ENCODE peak calls at places on chromosome 6, in six cellular contexts. One of them, this sample, is unnamed. For H3K36me3, the result is how much of the 10 kb centered on the place peaks cover.

GRCh38 chr6:128076843-128077242 is 176.0 kb upstream of the THEMIS start:
- DNase-seq in GM23248: no peak
- DNase-seq in H1: no peak
- DNase-seq in spleen: no peak
- DNase-seq in right lobe of liver: no peak
- DNase-seq in mammary epithelial cell: no peak
- DNase-seq in this sample: no peak

GRCh38 chr6:106069478-106069877 is 16.7 kb upstream of the PRDM1 start:
- DNase-seq in GM23248: peak
- DNase-seq in H1: no peak
- DNase-seq in spleen: no peak
- DNase-seq in right lobe of liver: no peak
- DNase-seq in mammary epithelial cell: peak
- DNase-seq in this sample: peak

GRCh38 chr6:132020138-132020551 is 69.0 kb upstream of the CCN2 start:
- DNase-seq in GM23248: peak
- DNase-seq in H1: no peak
- DNase-seq in spleen: no peak
- DNase-seq in right lobe of liver: no peak
- DNase-seq in mammary epithelial cell: no peak
- DNase-seq in this sample: no peak

GRCh38 chr6:27892596-27893058 is 19.6 kb downstream of the OR2B2 start:
- DNase-seq in GM23248: peak
- DNase-seq in H1: no peak
- DNase-seq in spleen: no peak
- DNase-seq in right lobe of liver: no peak
- DNase-seq in mammary epithelial cell: no peak
- DNase-seq in this sample: no peak

GRCh38 chr6:155125916-155126315 is 130.8 kb downstream of the TIAM2 start:
- DNase-seq in GM23248: peak
- DNase-seq in H1: no peak
- DNase-seq in spleen: no peak
- DNase-seq in right lobe of liver: no peak
- DNase-seq in mammary epithelial cell: no peak
- DNase-seq in this sample: no peak

GRCh38 chr6:35149891-35150566 is 8.9 kb upstream of the TCP11 start:
- DNase-seq in GM23248: no peak
- DNase-seq in H1: no peak
- DNase-seq in spleen: no peak
- DNase-seq in right lobe of liver: no peak
- DNase-seq in mammary epithelial cell: no peak
- DNase-seq in this sample: no peak

GRCh38 chr6:13026100-13026499 is 302.2 kb downstream of the TBC1D7 start:
- DNase-seq in GM23248: no peak
- DNase-seq in H1: no peak
- DNase-seq in spleen: no peak
- DNase-seq in right lobe of liver: no peak
- DNase-seq in mammary epithelial cell: no peak
- DNase-seq in this sample: no peak

GRCh38 chr6:11744101-11744500 is 34.5 kb downstream of the ADTRP start:
- DNase-seq in GM23248: no peak
- DNase-seq in H1: no peak
- DNase-seq in spleen: no peak
- DNase-seq in right lobe of liver: no peak
- DNase-seq in mammary epithelial cell: no peak
- DNase-seq in this sample: no peak

GRCh38 chr6:73079611-73079955 is 145.7 kb downstream of the KHDC1L start:
- DNase-seq in GM23248: peak
- DNase-seq in H1: no peak
- DNase-seq in spleen: no peak
- DNase-seq in right lobe of liver: no peak
- DNase-seq in mammary epithelial cell: peak
- DNase-seq in this sample: peak

GRCh38 chr6:159969204-159969912 is 476 bp downstream of the IGF2R start:
- DNase-seq in GM23248: peak
- DNase-seq in H1: no peak
- DNase-seq in spleen: peak
- DNase-seq in right lobe of liver: peak
- DNase-seq in mammary epithelial cell: peak
- DNase-seq in this sample: no peak

GRCh38 chr6:149031545-149032317 is 284.9 kb downstream of the UST start:
- DNase-seq in GM23248: peak
- DNase-seq in H1: no peak
- DNase-seq in spleen: no peak
- DNase-seq in right lobe of liver: peak
- DNase-seq in mammary epithelial cell: peak
- DNase-seq in this sample: peak

GRCh38 chr6:100979269-100979668 is 98.1 kb upstream of the ASCC3 start:
- DNase-seq in GM23248: no peak
- DNase-seq in H1: no peak
- DNase-seq in spleen: no peak
- DNase-seq in right lobe of liver: no peak
- DNase-seq in mammary epithelial cell: no peak
- DNase-seq in this sample: no peak

GRCh38 chr6:57216235-57217101 is 5.6 kb downstream of the RAB23 start:
- DNase-seq in GM23248: peak
- DNase-seq in H1: no peak
- DNase-seq in spleen: no peak
- DNase-seq in right lobe of liver: no peak
- DNase-seq in mammary epithelial cell: peak
- DNase-seq in this sample: no peak

GRCh38 chr6:148629197-148629909 is 117.5 kb upstream of the UST start:
- DNase-seq in GM23248: peak
- DNase-seq in H1: no peak
- DNase-seq in spleen: no peak
- DNase-seq in right lobe of liver: no peak
- DNase-seq in mammary epithelial cell: no peak
- DNase-seq in this sample: no peak

GRCh38 chr6:136012948-136013347 is 161.4 kb downstream of the PDE7B start:
- DNase-seq in GM23248: peak
- DNase-seq in H1: no peak
- DNase-seq in spleen: no peak
- DNase-seq in right lobe of liver: no peak
- DNase-seq in mammary epithelial cell: no peak
- DNase-seq in this sample: no peak

GRCh38 chr6:42093582-42094329 is 43.4 kb downstream of the TAF8 start:
- DNase-seq in GM23248: peak
- DNase-seq in H1: no peak
- DNase-seq in spleen: no peak
- DNase-seq in right lobe of liver: no peak
- DNase-seq in mammary epithelial cell: no peak
- DNase-seq in this sample: no peak

GRCh38 chr6:84867521-84867920 is 103.1 kb upstream of the TBX18 start:
- DNase-seq in GM23248: peak
- DNase-seq in H1: no peak
- DNase-seq in spleen: no peak
- DNase-seq in right lobe of liver: no peak
- DNase-seq in mammary epithelial cell: peak
- DNase-seq in this sample: peak

GRCh38 chr6:161257778-161258457 is 15.9 kb downstream of the AGPAT4 start:
- DNase-seq in GM23248: peak
- DNase-seq in H1: no peak
- DNase-seq in spleen: no peak
- DNase-seq in right lobe of liver: no peak
- DNase-seq in mammary epithelial cell: no peak
- DNase-seq in this sample: peak

GRCh38 chr6:7108196-7108963 is 619 bp downstream of the RREB1 start:
- DNase-seq in GM23248: peak
- DNase-seq in H1: no peak
- DNase-seq in spleen: peak
- DNase-seq in right lobe of liver: peak
- DNase-seq in mammary epithelial cell: peak
- DNase-seq in this sample: peak

GRCh38 chr6:145569140-145569539 is 166.2 kb downstream of the EPM2A start:
- DNase-seq in GM23248: peak
- DNase-seq in H1: no peak
- DNase-seq in spleen: no peak
- DNase-seq in right lobe of liver: no peak
- DNase-seq in mammary epithelial cell: no peak
- DNase-seq in this sample: peak

GRCh38 chr6:139474145-139475108 is 100.0 kb upstream of the CITED2 start:
- DNase-seq in GM23248: peak
- DNase-seq in H1: no peak
- DNase-seq in spleen: peak
- DNase-seq in right lobe of liver: no peak
- DNase-seq in mammary epithelial cell: no peak
- DNase-seq in this sample: no peak

GRCh38 chr6:127464161-127464880 is 5.1 kb upstream of the KIAA0408 start:
- DNase-seq in GM23248: peak
- DNase-seq in H1: no peak
- DNase-seq in spleen: no peak
- DNase-seq in right lobe of liver: no peak
- DNase-seq in mammary epithelial cell: no peak
- DNase-seq in this sample: peak

GRCh38 chr6:3650341-3650958 is 101.1 kb downstream of the PXDC1 start:
- DNase-seq in GM23248: no peak
- DNase-seq in H1: no peak
- DNase-seq in spleen: no peak
- DNase-seq in right lobe of liver: no peak
- DNase-seq in mammary epithelial cell: no peak
- DNase-seq in this sample: no peak

GRCh38 chr6:90286884-90287488 is 9.7 kb downstream of the BACH2 start:
- DNase-seq in GM23248: peak
- DNase-seq in H1: peak
- DNase-seq in spleen: no peak
- DNase-seq in right lobe of liver: peak
- DNase-seq in mammary epithelial cell: peak
- DNase-seq in this sample: peak

GRCh38 chr6:152682141-152682540 is 15.6 kb upstream of the MYCT1 start:
- DNase-seq in GM23248: no peak
- DNase-seq in H1: no peak
- DNase-seq in spleen: no peak
- DNase-seq in right lobe of liver: no peak
- DNase-seq in mammary epithelial cell: no peak
- DNase-seq in this sample: no peak
- H3K4me3 ChIP-seq in GM23248: no peak
- H3K4me3 ChIP-seq in H1: no peak
- H3K4me3 ChIP-seq in spleen: no peak
- H3K4me3 ChIP-seq in right lobe of liver: no peak
- H3K4me3 ChIP-seq in mammary epithelial cell: no peak
- H3K4me3 ChIP-seq in this sample: no peak

DNA sequence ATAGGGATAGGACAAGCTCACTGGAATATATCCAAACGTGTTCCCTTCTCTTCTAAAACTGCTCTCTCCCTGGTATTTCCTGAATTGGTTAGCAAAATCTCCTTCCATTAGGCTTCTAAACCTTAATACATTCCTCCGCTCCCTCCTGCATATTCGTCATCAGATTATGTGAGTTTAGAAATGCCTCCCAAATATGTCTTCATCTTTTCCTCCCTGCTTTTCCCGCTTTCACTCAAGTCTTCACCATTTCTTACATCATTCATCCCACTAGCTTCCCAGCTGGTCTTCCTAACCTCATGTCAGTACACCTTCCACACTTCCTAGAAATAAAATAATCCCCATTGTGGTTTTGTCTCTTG is 26.9 kb downstream of the SLC22A16 start:
- DNase-seq in GM23248: no peak
- DNase-seq in H1: no peak
- DNase-seq in spleen: no peak
- DNase-seq in right lobe of liver: no peak
- DNase-seq in mammary epithelial cell: no peak
- DNase-seq in this sample: no peak
- H3K36me3 ChIP-seq in GM23248: under half
- H3K36me3 ChIP-seq in H1: under half
- H3K36me3 ChIP-seq in spleen: under half
- H3K36me3 ChIP-seq in right lobe of liver: under half
- H3K36me3 ChIP-seq in mammary epithelial cell: under half
- H3K36me3 ChIP-seq in this sample: under half

GRCh38 chr6:31197559-31198305 is 27.2 kb upstream of the POU5F1 start:
- DNase-seq in GM23248: peak
- DNase-seq in H1: no peak
- DNase-seq in spleen: peak
- DNase-seq in right lobe of liver: peak
- DNase-seq in mammary epithelial cell: peak
- DNase-seq in this sample: peak

GRCh38 chr6:31205638-31206037 is 35.2 kb upstream of the POU5F1 start:
- DNase-seq in GM23248: no peak
- DNase-seq in H1: no peak
- DNase-seq in spleen: no peak
- DNase-seq in right lobe of liver: no peak
- DNase-seq in mammary epithelial cell: no peak
- DNase-seq in this sample: no peak

GRCh38 chr6:31203345-31203979 is 33.0 kb upstream of the POU5F1 start:
- DNase-seq in GM23248: peak
- DNase-seq in H1: no peak
- DNase-seq in spleen: no peak
- DNase-seq in right lobe of liver: no peak
- DNase-seq in mammary epithelial cell: peak
- DNase-seq in this sample: peak

GRCh38 chr6:31204751-31205145 is 34.3 kb upstream of the POU5F1 start:
- DNase-seq in GM23248: peak
- DNase-seq in H1: no peak
- DNase-seq in spleen: no peak
- DNase-seq in right lobe of liver: no peak
- DNase-seq in mammary epithelial cell: no peak
- DNase-seq in this sample: no peak

GRCh38 chr6:31202259-31203166 is 32.0 kb upstream of the POU5F1 start:
- DNase-seq in GM23248: no peak
- DNase-seq in H1: no peak
- DNase-seq in spleen: peak
- DNase-seq in right lobe of liver: no peak
- DNase-seq in mammary epithelial cell: peak
- DNase-seq in this sample: no peak
- H3K4me3 ChIP-seq in GM23248: no peak
- H3K4me3 ChIP-seq in H1: no peak
- H3K4me3 ChIP-seq in spleen: no peak
- H3K4me3 ChIP-seq in right lobe of liver: no peak
- H3K4me3 ChIP-seq in mammary epithelial cell: no peak
- H3K4me3 ChIP-seq in this sample: no peak

GRCh38 chr6:162868397-162868796 is 140.6 kb downstream of the PACRG start:
- DNase-seq in GM23248: no peak
- DNase-seq in H1: no peak
- DNase-seq in spleen: no peak
- DNase-seq in right lobe of liver: no peak
- DNase-seq in mammary epithelial cell: no peak
- DNase-seq in this sample: no peak
- H3K36me3 ChIP-seq in GM23248: under half
- H3K36me3 ChIP-seq in H1: under half
- H3K36me3 ChIP-seq in spleen: under half
- H3K36me3 ChIP-seq in right lobe of liver: under half
- H3K36me3 ChIP-seq in mammary epithelial cell: under half
- H3K36me3 ChIP-seq in this sample: under half